ENCODE peak calls at places on chromosome 1, in seven cellular contexts. V is thoracic aorta; D is pancreas; M is CD8-positive, alpha-beta T cell; F is RWPE1; B is stomach; R is progenitor cell of endocrine pancreas. U is an unnamed sample.

GRCh38 chr1:230335861-230336549 is 90.1 kb downstream of the PGBD5 start:
- DNase-seq in D (no peak), B (no peak), V (no peak), F (no peak), R (no peak), M (no peak), U (no peak)

GRCh38 chr1:86516366-86516765 is 30.5 kb upstream of the CLCA4 start:
- DNase-seq in V (no peak), F (no peak), M (no peak), B (no peak), R (no peak), D (no peak), U (no peak)

GRCh38 chr1:180343931-180344406 is 113.9 kb downstream of the LHX4 start:
- DNase-seq in M (no peak), R (no peak), V (no peak), F (no peak), B (peak; percentile 32), D (peak; percentile 27), U (no peak)

GRCh38 chr1:15650433-15650832 is 33.2 kb downstream of the DDI2 start:
- DNase-seq in D (no peak), R (no peak), M (no peak), V (no peak), F (no peak), B (no peak), U (no peak)

GRCh38 chr1:202310746-202311145 is 31.0 kb downstream of the UBE2T start:
- DNase-seq in D (no peak), V (no peak), M (no peak), F (no peak), R (no peak), B (no peak), U (peak; percentile 10)

GRCh38 chr1:55789466-55789865 is 574.3 kb upstream of the USP24 start:
- DNase-seq in V (no peak), R (no peak), B (no peak), F (no peak), D (no peak), M (no peak), U (no peak)

GRCh38 chr1:151156515-151156819 is at the start of gene TNFAIP8L2:
- DNase-seq in M (peak; percentile 63), V (no peak), R (no peak), B (peak; percentile 54), D (no peak), F (no peak), U (no peak)

GRCh38 chr1:58895082-58895481 is 111.2 kb upstream of the JUN start:
- DNase-seq in M (no peak), V (no peak), R (no peak), B (no peak), D (peak; percentile 65), F (no peak), U (no peak)

GRCh38 chr1:150798509-150798908 is 9.6 kb downstream of the CTSK start:
- DNase-seq in F (no peak), D (no peak), M (no peak), R (no peak), V (no peak), B (no peak), U (no peak)

GRCh38 chr1:47229031-47229831 is 2.8 kb downstream of the TAL1 start:
- DNase-seq in V (no peak), B (no peak), D (no peak), R (no peak), F (no peak), M (no peak), U (no peak)

GRCh38 chr1:64038965-64039926 is 164.2 kb upstream of the UBE2U start:
- DNase-seq in B (peak; percentile 36), V (peak; percentile 54), R (no peak), M (no peak), D (no peak), F (peak; percentile 86), U (no peak)

GRCh38 chr1:228849011-228849541 is 113.8 kb downstream of the RHOU start:
- DNase-seq in V (no peak), M (no peak), B (no peak), F (no peak), D (no peak), R (no peak), U (no peak)

GRCh38 chr1:112575154-112575804 is 43.7 kb downstream of the ST7L start:
- DNase-seq in M (no peak), B (no peak), R (no peak), V (no peak), D (no peak), F (peak; percentile 66), U (no peak)

GRCh38 chr1:31444725-31445448 is 31.9 kb downstream of the SERINC2 start:
- DNase-seq in D (peak; percentile 78), F (no peak), M (no peak), V (no peak), B (peak; percentile 78), R (no peak), U (no peak)

GRCh38 chr1:70043806-70044205 is 161.6 kb downstream of the LRRC40 start:
- DNase-seq in V (no peak), M (no peak), D (no peak), B (no peak), F (peak; percentile 26), R (no peak), U (no peak)

GRCh38 chr1:67947114-67947513 is 103.3 kb downstream of the DIRAS3 start:
- DNase-seq in R (no peak), M (no peak), F (no peak), D (no peak), B (no peak), V (no peak), U (no peak)

GRCh38 chr1:27145934-27146354 is 9.0 kb downstream of the SLC9A1 start:
- DNase-seq in M (no peak), V (peak; percentile 36), D (no peak), R (no peak), F (peak; percentile 84), B (no peak), U (no peak)

GRCh38 chr1:91712393-91712792 is 173.6 kb downstream of the TGFBR3 start:
- DNase-seq in B (no peak), D (no peak), M (no peak), V (no peak), F (no peak), R (no peak), U (no peak)

GRCh38 chr1:93588206-93588605 is 93.4 kb downstream of the BCAR3 start:
- DNase-seq in V (no peak), F (no peak), M (no peak), R (no peak), B (no peak), D (no peak), U (no peak)

GRCh38 chr1:247110627-247111258 is 6.6 kb upstream of the ZNF669 start:
- DNase-seq in B (no peak), V (no peak), R (no peak), D (no peak), M (no peak), F (no peak), U (no peak)
- TF ChIP-seq CTCF in B (no peak), V (no peak), R (no peak), D (no peak), M (no peak), F (no peak), U (no peak)

GRCh38 chr1:212917134-212917485 is 33.2 kb upstream of the VASH2 start:
- DNase-seq in V (no peak), R (no peak), M (no peak), F (no peak), B (no peak), D (no peak), U (no peak)

GRCh38 chr1:212917858-212918257 is 32.5 kb upstream of the VASH2 start:
- DNase-seq in F (no peak), M (no peak), R (no peak), B (no peak), D (no peak), V (no peak), U (no peak)

GRCh38 chr1:212920246-212920645 is 30.1 kb upstream of the VASH2 start:
- DNase-seq in R (no peak), V (no peak), F (no peak), D (no peak), M (no peak), B (no peak), U (no peak)

GRCh38 chr1:212918751-212919150 is 31.6 kb upstream of the VASH2 start:
- DNase-seq in D (no peak), F (no peak), M (no peak), V (no peak), B (no peak), R (no peak), U (no peak)

GRCh38 chr1:212920895-212921294 is 29.4 kb upstream of the VASH2 start:
- DNase-seq in D (no peak), F (no peak), V (no peak), B (no peak), M (no peak), R (no peak), U (no peak)
- TF ChIP-seq CTCF in D (no peak), F (no peak), V (no peak), B (no peak), M (no peak), R (peak; percentile 25), U (no peak)

DNA sequence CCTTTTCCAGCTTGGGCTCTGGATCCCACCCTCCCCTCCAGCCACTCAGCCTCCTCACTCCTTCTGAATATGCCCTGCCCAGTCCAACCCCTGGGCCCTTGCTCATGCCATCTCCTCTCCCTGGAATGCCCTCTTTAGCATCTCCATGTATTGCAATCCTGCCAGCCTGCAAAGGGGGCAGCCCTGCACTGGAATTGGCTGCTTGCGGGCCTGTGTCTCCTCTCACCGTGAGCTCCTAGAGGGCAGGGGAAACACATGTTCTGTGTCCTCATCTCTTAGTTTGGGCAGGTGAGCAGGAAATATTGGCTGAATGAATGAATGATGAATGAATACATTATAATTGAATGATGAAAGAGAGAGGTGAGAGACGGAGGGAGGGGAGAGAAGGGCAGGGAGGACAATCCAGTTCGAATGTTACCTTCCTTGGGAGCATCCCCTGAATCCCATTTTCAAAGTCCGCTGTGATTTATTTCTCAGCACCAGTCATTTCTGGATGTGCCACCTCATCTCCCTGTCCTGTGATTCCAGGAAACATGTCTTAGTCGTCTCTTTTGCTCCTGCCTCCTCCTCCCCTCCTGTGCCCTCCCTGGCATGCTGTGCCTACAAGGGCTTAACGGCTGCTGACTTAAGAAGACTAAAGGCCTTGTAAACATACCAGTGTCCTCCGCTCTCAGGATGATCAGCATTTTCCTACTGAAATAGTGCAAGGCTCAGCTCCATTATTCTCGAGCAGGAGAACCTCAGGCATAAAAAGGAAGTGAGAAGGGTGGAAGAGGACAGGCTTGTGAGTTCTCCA is 61.4 kb upstream of the RUNX3 start:
- DNase-seq in R (no peak), M (no peak), B (no peak), F (no peak), V (no peak), D (no peak), U (no peak)
- TF ChIP-seq CTCF in R (no peak), M (no peak), B (no peak), F (no peak), V (no peak), D (no peak), U (no peak)

DNA sequence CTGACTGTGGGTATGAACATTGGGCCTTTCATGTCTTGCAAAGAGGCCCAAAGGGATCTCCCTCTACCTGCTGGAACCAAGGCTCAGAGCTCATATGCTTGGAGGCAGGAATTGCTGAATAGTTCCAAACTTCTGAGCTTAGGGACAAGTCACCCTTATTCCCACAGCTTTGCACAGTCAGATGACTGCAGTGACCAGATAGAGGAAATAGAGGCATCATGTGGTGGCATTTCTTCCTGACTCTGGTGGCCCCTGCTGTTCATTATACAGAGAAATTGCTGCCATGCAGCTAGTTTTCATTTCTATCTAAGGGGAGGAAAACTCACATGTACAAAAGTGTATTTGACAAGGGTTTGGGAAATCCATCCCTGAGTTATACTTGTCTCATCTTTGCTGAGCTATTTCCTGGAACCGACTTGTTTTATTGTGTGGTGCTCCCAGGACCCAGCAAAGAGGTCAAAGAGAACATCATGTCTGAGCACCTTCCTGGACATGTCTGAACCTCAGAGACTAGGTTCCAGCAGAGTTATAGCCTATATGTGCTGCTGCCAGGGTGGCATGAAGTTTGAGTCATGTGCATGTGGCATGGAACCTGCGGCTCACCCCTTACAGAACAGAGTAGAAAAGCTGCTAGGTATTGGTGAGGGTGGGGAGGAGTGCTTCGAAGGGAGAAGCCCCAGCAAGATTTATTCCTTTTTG is 131.2 kb downstream of the PIK3R3 start:
- DNase-seq in M (no peak), D (no peak), V (no peak), B (no peak), R (no peak), F (no peak), U (no peak)
- TF ChIP-seq CTCF in M (no peak), D (no peak), V (no peak), B (no peak), R (no peak), F (no peak), U (no peak)

U was measured in D721Med.